ENCODE peak calls at places on chromosome 1, in nine cellular contexts. A is A549, U is GM23338, X is Panc1, G is HepG2, W is HCT116, E is GM12878, B is SK-N-SH, R is K562. C is an unnamed sample.

GRCh38 chr1:91742848-91743292 is 143.1 kb downstream of the TGFBR3 start:
- DNase-seq in U (no peak), A (no peak), R (no peak), B (no peak), E (no peak), W (no peak), X (no peak), G (no peak), C (no peak)

GRCh38 chr1:20588634-20589225 is at the start of gene CDA:
- DNase-seq in W (peak), R (no peak), X (no peak), G (peak), U (peak), E (no peak), B (no peak), A (peak), C (peak)

GRCh38 chr1:203607169-203607873 is 19.3 kb upstream of the ATP2B4 start:
- DNase-seq in B (no peak), W (no peak), U (no peak), A (peak), X (no peak), R (peak), G (no peak), E (no peak), C (peak)

GRCh38 chr1:54377040-54377691 is 29.0 kb downstream of the SSBP3 start:
- DNase-seq in U (no peak), G (no peak), E (no peak), R (peak), X (no peak), W (no peak), A (no peak), B (no peak), C (no peak)

GRCh38 chr1:90879281-90879680 is 142.6 kb downstream of the ZNF644 start:
- DNase-seq in E (no peak), G (no peak), W (peak), U (peak), A (peak), X (no peak), R (peak), B (no peak), C (no peak)

GRCh38 chr1:2304921-2305681 is 77.0 kb downstream of the SKI start:
- DNase-seq in G (no peak), B (no peak), E (no peak), W (no peak), R (no peak), A (no peak), X (no peak), U (no peak), C (no peak)

GRCh38 chr1:203267912-203268311 is 37.4 kb upstream of the BTG2 start:
- DNase-seq in G (no peak), A (no peak), U (no peak), B (no peak), E (no peak), W (no peak), X (no peak), R (no peak), C (no peak)

GRCh38 chr1:184813528-184814089 is 59.0 kb upstream of the EDEM3 start:
- DNase-seq in R (peak), G (no peak), E (no peak), A (peak), W (no peak), B (no peak), U (peak), X (no peak), C (no peak)

GRCh38 chr1:8660455-8660854 is 157.0 kb downstream of the RERE start:
- DNase-seq in E (no peak), B (peak), X (no peak), R (peak), G (no peak), W (no peak), U (no peak), A (no peak), C (no peak)

GRCh38 chr1:2801535-2802291 is at the start of gene TTC34:
- DNase-seq in B (peak), E (no peak), A (peak), X (no peak), R (peak), G (peak), U (peak), W (peak), C (peak)

GRCh38 chr1:44151808-44152207 is 10.4 kb upstream of the KLF18 start:
- DNase-seq in A (no peak), E (no peak), B (no peak), X (no peak), R (no peak), U (no peak), G (no peak), W (no peak), C (no peak)

GRCh38 chr1:21638531-21639341 is 30.4 kb downstream of the RAP1GAP start:
- DNase-seq in G (peak), X (peak), W (peak), E (no peak), A (peak), B (no peak), R (peak), U (no peak), C (no peak)

GRCh38 chr1:110055493-110056283 is 14.8 kb downstream of the ALX3 start:
- DNase-seq in U (no peak), B (no peak), E (no peak), X (no peak), G (no peak), R (no peak), A (no peak), W (no peak), C (no peak)

GRCh38 chr1:226881515-226882185 is 11.2 kb downstream of the PSEN2 start:
- DNase-seq in G (no peak), R (no peak), A (no peak), E (no peak), X (no peak), B (no peak), W (no peak), U (no peak), C (no peak)

GRCh38 chr1:27660300-27660837 is 11.6 kb downstream of the IFI6 start:
- DNase-seq in X (no peak), U (no peak), W (no peak), B (no peak), E (no peak), A (no peak), G (no peak), R (no peak), C (no peak)

GRCh38 chr1:46244656-46245371 is 2.7 kb upstream of the RAD54L start:
- DNase-seq in G (no peak), U (peak), E (no peak), A (peak), X (no peak), B (peak), R (peak), W (no peak), C (peak)

GRCh38 chr1:205849619-205850355 is at the start of gene PM20D1:
- DNase-seq in W (no peak), A (no peak), R (peak), B (peak), E (no peak), X (peak), G (no peak), U (peak), C (no peak)

GRCh38 chr1:185315364-185316108 is 1.5 kb downstream of the IVNS1ABP start:
- DNase-seq in X (peak), B (no peak), A (no peak), W (peak), E (peak), G (peak), R (peak), U (no peak), C (no peak)

GRCh38 chr1:204936765-204937164 is 66.1 kb downstream of the NFASC start:
- DNase-seq in A (no peak), E (no peak), X (no peak), B (no peak), U (no peak), W (no peak), G (no peak), R (no peak), C (no peak)

GRCh38 chr1:54962612-54963395 is 17.6 kb upstream of the TMEM61 start:
- DNase-seq in R (no peak), U (peak), W (no peak), E (no peak), B (no peak), X (no peak), G (no peak), A (no peak), C (no peak)

GRCh38 chr1:58839871-58840835 is 56.3 kb upstream of the JUN start:
- DNase-seq in U (no peak), W (no peak), A (no peak), B (no peak), R (no peak), E (no peak), G (no peak), X (no peak), C (no peak)

GRCh38 chr1:230570724-230571390 is 71.4 kb upstream of the COG2 start:
- DNase-seq in R (no peak), G (no peak), E (no peak), A (no peak), X (no peak), W (no peak), B (no peak), U (no peak), C (peak)

GRCh38 chr1:84737572-84737971 is 47.3 kb upstream of the SSX2IP start:
- DNase-seq in W (no peak), X (no peak), A (no peak), G (no peak), B (no peak), E (no peak), U (no peak), R (no peak), C (no peak)

GRCh38 chr1:38185913-38186312 is 139.3 kb upstream of the POU3F1 start:
- DNase-seq in X (no peak), G (no peak), B (no peak), A (no peak), U (no peak), E (no peak), R (no peak), W (no peak), C (no peak)

GRCh38 chr1:84146375-84147032 is 2.4 kb downstream of the PRKACB start:
- DNase-seq in U (no peak), X (peak), B (no peak), R (no peak), W (peak), E (no peak), G (no peak), A (peak), C (no peak)

GRCh38 chr1:54273837-54274192 is 73.8 kb downstream of the MRPL37 start:
- DNase-seq in G (no peak), A (no peak), E (no peak), U (peak), R (peak), B (peak), W (no peak), X (no peak), C (no peak)

GRCh38 chr1:2778220-2778592 is 23.3 kb downstream of the TTC34 start:
- DNase-seq in W (no peak), E (no peak), A (no peak), B (no peak), G (no peak), R (no peak), U (no peak), X (no peak), C (no peak)

GRCh38 chr1:49226758-49227157 is 450.1 kb upstream of the BEND5 start:
- DNase-seq in U (no peak), R (no peak), G (no peak), E (no peak), X (no peak), W (no peak), A (no peak), B (no peak), C (no peak)

GRCh38 chr1:87669671-87670070 is 341.0 kb downstream of the LMO4 start:
- DNase-seq in U (no peak), A (no peak), R (no peak), X (no peak), E (no peak), W (no peak), B (no peak), G (no peak), C (no peak)

GRCh38 chr1:87674791-87675190 is 346.1 kb downstream of the LMO4 start:
- DNase-seq in A (no peak), B (no peak), E (no peak), X (no peak), G (no peak), U (no peak), W (no peak), R (no peak), C (no peak)

GRCh38 chr1:87678221-87678715 is 349.6 kb downstream of the LMO4 start:
- DNase-seq in R (no peak), B (no peak), E (no peak), G (no peak), U (no peak), A (no peak), W (no peak), X (no peak), C (no peak)

GRCh38 chr1:87673748-87674147 is 345.1 kb downstream of the LMO4 start:
- DNase-seq in B (no peak), E (no peak), G (no peak), W (no peak), U (peak), R (no peak), X (no peak), A (no peak), C (no peak)
- TF ChIP-seq CTCF in B (peak), E (no peak), G (peak), W (no peak), U (peak), R (no peak), X (peak), A (no peak), C (no peak)

GRCh38 chr1:183723571-183723970 is 70.5 kb upstream of the APOBEC4 start:
- DNase-seq in U (no peak), A (no peak), X (no peak), W (no peak), R (no peak), G (no peak), B (no peak), E (no peak), C (no peak)
- TF ChIP-seq REST in U (no peak), A (no peak), X (no peak), W (no peak), R (no peak), G (no peak), B (no peak), E (no peak), C (no peak)

GRCh38 chr1:200916152-200916551 is 21.5 kb downstream of the INAVA start:
- DNase-seq in R (peak), E (no peak), B (no peak), G (no peak), A (no peak), U (peak), W (no peak), X (no peak), C (no peak)
- TF ChIP-seq CTCF in R (peak), E (peak), B (no peak), G (no peak), A (peak), U (peak), W (peak), X (no peak), C (no peak)

GRCh38 chr1:41721039-41721438 is 197.7 kb downstream of the HIVEP3 start:
- DNase-seq in X (no peak), G (no peak), U (no peak), R (no peak), E (no peak), B (no peak), A (no peak), W (no peak), C (no peak)

GRCh38 chr1:41719590-41719989 is 199.1 kb downstream of the HIVEP3 start:
- DNase-seq in A (no peak), W (no peak), R (no peak), E (no peak), X (no peak), G (no peak), B (no peak), U (no peak), C (no peak)

GRCh38 chr1:41716188-41717130 is 202.3 kb downstream of the HIVEP3 start:
- DNase-seq in G (no peak), X (no peak), U (no peak), E (no peak), A (no peak), B (no peak), R (peak), W (no peak), C (no peak)

GRCh38 chr1:41719128-41719527 is 199.6 kb downstream of the HIVEP3 start:
- DNase-seq in X (no peak), R (no peak), G (no peak), B (no peak), E (no peak), W (no peak), U (no peak), A (no peak), C (no peak)

GRCh38 chr1:41718444-41719028 is 200.2 kb downstream of the HIVEP3 start:
- DNase-seq in A (no peak), G (no peak), W (no peak), U (no peak), R (no peak), E (no peak), X (no peak), B (no peak), C (no peak)
- TF ChIP-seq REST in A (no peak), G (no peak), W (no peak), U (no peak), R (no peak), E (no peak), X (no peak), B (no peak), C (no peak)

GRCh38 chr1:16245476-16246196 is 8.7 kb upstream of the CPLANE2 start:
- DNase-seq in W (no peak), A (no peak), B (no peak), U (no peak), E (no peak), G (no peak), X (no peak), R (no peak), C (no peak)

GRCh38 chr1:16248603-16249534 is 11.9 kb upstream of the CPLANE2 start:
- DNase-seq in U (no peak), G (no peak), X (no peak), W (peak), R (peak), A (no peak), B (peak), E (peak), C (no peak)

GRCh38 chr1:16248007-16248436 is 11.0 kb upstream of the CPLANE2 start:
- DNase-seq in B (no peak), X (no peak), W (no peak), U (no peak), A (no peak), G (no peak), E (no peak), R (no peak), C (no peak)

GRCh38 chr1:16244650-16245285 is 7.8 kb upstream of the CPLANE2 start:
- DNase-seq in G (no peak), X (no peak), U (no peak), E (no peak), R (no peak), W (no peak), A (no peak), B (no peak), C (no peak)

DNA sequence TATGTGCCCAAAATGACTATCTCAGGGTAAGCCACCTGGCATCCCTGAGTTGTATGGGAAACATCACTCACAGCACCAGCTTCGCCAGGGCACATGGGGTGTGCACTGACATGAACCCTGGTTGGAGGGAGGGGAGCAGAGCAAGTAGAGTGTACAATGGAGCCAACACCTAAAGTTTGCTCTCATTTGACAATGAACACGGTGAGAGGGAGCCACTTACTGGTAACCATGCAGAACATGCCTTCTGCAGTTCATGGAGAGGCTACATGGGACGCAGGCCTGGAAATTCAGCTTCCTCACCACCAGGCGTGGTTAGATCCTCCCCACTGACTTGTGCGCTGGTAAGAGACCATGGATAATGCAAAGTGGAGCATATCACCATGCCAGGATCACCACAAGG is 10.0 kb upstream of the CPLANE2 start:
- DNase-seq in X (no peak), U (no peak), G (no peak), A (no peak), W (no peak), R (no peak), E (no peak), B (no peak), C (no peak)
- TF ChIP-seq CTCF in X (no peak), U (no peak), G (no peak), A (no peak), W (no peak), R (no peak), E (no peak), B (no peak), C (no peak)

DNA sequence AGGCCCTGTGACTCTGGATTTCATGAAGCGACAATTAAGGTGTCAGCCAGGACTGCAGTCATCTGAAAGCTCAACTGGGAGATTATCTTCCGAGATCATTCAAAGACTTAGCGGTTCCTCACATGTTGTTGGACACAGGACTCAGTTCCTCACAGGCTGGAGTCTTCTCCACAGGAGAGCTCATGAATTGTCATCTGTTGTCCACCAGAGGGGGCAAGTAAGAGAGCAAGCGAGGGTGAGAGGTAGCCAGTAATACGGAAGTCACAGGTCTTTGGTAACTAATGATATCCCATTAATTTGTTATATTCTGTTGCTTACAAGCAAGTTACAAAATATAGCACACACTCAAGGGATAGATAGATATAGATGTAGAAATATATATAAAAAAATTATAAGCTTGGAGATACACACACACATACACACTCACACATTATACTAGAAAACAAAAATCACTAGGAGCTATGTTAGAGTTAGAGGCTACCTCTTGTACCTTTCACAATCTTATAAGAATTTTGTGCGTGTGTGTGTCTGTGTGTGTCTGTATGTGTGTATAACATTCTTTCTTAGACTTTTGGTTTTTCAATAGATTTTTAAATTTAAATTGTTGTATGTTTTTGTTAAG is 1695.3 kb downstream of the BRINP3 start:
- DNase-seq in X (peak), A (peak), B (peak), E (no peak), U (peak), G (peak), W (peak), R (peak), C (peak)
- TF ChIP-seq REST in X (no peak), A (no peak), B (no peak), E (no peak), U (no peak), G (no peak), W (no peak), R (no peak), C (no peak)